ENCODE peak calls at places on chromosomes 1 and 21, in seven cellular contexts. R is NB4, S is kidney, M is epithelial cell of esophagus, D is thoracic aorta, A is GM06990, W is GM23338. E is an unnamed sample.

GRCh38 chr1:230463760-230464159 is 37.6 kb upstream of the PGBD5 start:
- DNase-seq in D (no peak), S (no peak), W (no peak), M (no peak), R (no peak), A (no peak), E (no peak)

GRCh38 chr1:12052008-12052573 is 11.0 kb upstream of the TNFRSF8 start:
- DNase-seq in R (peak; percentile 85), S (peak; percentile 89), W (no peak), A (peak; percentile 89), D (peak; percentile 38), M (peak; percentile 83), E (peak; percentile 85)

GRCh38 chr1:113199718-113200455 is 126.9 kb downstream of the LRIG2 start:
- DNase-seq in A (no peak), W (peak; percentile 80), M (peak; percentile 26), R (no peak), D (no peak), S (no peak), E (peak; percentile 36)

GRCh38 chr1:212979340-212980122 is 29.2 kb downstream of the VASH2 start:
- DNase-seq in R (no peak), D (no peak), S (no peak), A (peak; percentile 78), M (no peak), W (no peak), E (no peak)

GRCh38 chr1:11358991-11359390 is 86.0 kb downstream of the UBIAD1 start:
- DNase-seq in W (no peak), S (no peak), D (no peak), R (no peak), A (no peak), M (no peak), E (no peak)

GRCh38 chr1:41408691-41409090 is 47.5 kb downstream of the FOXO6 start:
- DNase-seq in A (no peak), W (no peak), M (no peak), D (no peak), S (no peak), R (no peak), E (no peak)

GRCh38 chr1:208139434-208140086 is 104.6 kb downstream of the PLXNA2 start:
- DNase-seq in D (no peak), R (peak; percentile 23), S (no peak), W (no peak), A (no peak), M (no peak), E (no peak)

GRCh38 chr1:65832296-65832695 is 39.6 kb downstream of the PDE4B start:
- DNase-seq in M (no peak), A (no peak), W (no peak), S (no peak), D (no peak), R (no peak), E (no peak)

GRCh38 chr1:29120955-29121485 is 2.7 kb downstream of the TMEM200B start:
- DNase-seq in M (peak; percentile 45), R (peak; percentile 53), W (peak; percentile 92), D (no peak), A (peak; percentile 69), S (peak; percentile 76), E (no peak)

GRCh38 chr21:42084079-42084478 is 13.0 kb downstream of the UMODL1 start:
- DNase-seq in W (no peak), S (no peak), A (no peak), M (no peak), R (no peak), D (no peak), E (no peak)

GRCh38 chr1:172180886-172181285 is 239.6 kb upstream of the C1orf105 start:
- DNase-seq in A (peak; percentile 32), S (peak; percentile 78), R (no peak), M (peak; percentile 17), W (peak; percentile 17), D (no peak), E (peak; percentile 82)

GRCh38 chr21:21801921-21802320 is 803.7 kb downstream of the NCAM2 start:
- DNase-seq in W (peak; percentile 54), S (no peak), D (no peak), A (no peak), R (no peak), M (no peak), E (no peak)

GRCh38 chr1:117613249-117613968 is 7.6 kb downstream of the TENT5C start:
- DNase-seq in M (no peak), D (no peak), R (peak; percentile 64), W (no peak), S (no peak), A (no peak), E (peak; percentile 73)

GRCh38 chr1:119732465-119733168 is 20.9 kb downstream of the PHGDH start:
- DNase-seq in S (no peak), R (no peak), A (no peak), D (no peak), M (peak; percentile 12), W (no peak), E (no peak)

GRCh38 chr1:210669951-210670350 is 341.2 kb downstream of the HHAT start:
- DNase-seq in W (no peak), M (no peak), R (no peak), S (no peak), A (no peak), D (no peak), E (no peak)

GRCh38 chr1:72366473-72366872 is 84.1 kb upstream of the NEGR1 start:
- DNase-seq in S (no peak), D (no peak), R (peak; percentile 90), W (no peak), A (no peak), M (peak; percentile 89), E (peak; percentile 54)

GRCh38 chr1:175172503-175172902 is 20.1 kb downstream of the KIAA0040 start:
- DNase-seq in M (no peak), A (no peak), S (no peak), D (no peak), R (no peak), W (no peak), E (no peak)

GRCh38 chr1:200972985-200973742 is 50.4 kb downstream of the KIF21B start:
- DNase-seq in R (no peak), M (no peak), W (no peak), D (no peak), A (no peak), S (peak; percentile 68), E (no peak)

GRCh38 chr1:158163000-158163947 is 17.4 kb upstream of the CD1D start:
- DNase-seq in M (no peak), A (no peak), R (no peak), W (no peak), S (no peak), D (no peak), E (no peak)

GRCh38 chr1:215905493-215906095 is 338.5 kb downstream of the KCTD3 start:
- DNase-seq in M (no peak), D (no peak), R (no peak), W (no peak), A (no peak), S (no peak), E (no peak)

DNA sequence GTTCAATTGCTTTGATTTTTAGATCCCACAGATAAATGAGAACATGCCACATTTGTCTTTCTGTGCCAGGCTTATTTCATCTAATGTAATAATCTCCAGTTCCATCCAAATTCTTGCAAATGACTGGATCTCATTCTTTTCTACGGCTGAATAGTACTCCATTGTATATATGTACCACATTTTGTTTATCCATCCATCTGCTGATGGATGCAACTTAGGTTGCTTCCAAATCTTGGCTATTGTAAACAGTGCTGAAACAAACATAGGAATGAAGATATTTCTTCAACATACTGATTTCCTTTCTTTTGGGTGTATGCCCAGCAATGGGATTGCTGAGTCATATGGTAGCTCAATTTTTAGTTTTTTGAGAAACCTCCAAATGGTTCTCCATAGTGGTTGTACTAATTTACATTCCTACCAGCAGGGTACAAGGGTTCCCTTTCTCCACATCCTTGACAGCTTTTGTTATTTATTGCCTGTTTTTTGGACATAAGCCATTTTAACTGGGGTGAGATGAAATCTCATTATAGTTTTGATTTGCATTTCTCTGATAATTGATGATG is 344.4 kb downstream of the KCTD3 start:
- DNase-seq in A (no peak), S (no peak), W (no peak), D (no peak), R (no peak), M (no peak), E (no peak)
- TF ChIP-seq CTCF in A (no peak), S (no peak), W (no peak), D (no peak), R (no peak), M (no peak), E (no peak)

GRCh38 chr1:8739377-8739776 is 78.1 kb downstream of the RERE start:
- DNase-seq in S (no peak), R (peak; percentile 28), M (no peak), D (no peak), A (no peak), W (peak; percentile 72), E (no peak)
- TF ChIP-seq CTCF in S (peak; percentile 12), R (peak; percentile 9), M (peak; percentile 12), D (no peak), A (no peak), W (peak; percentile 76), E (no peak)

GRCh38 chr1:170664828-170665617 is 1.1 kb downstream of the PRRX1 start:
- DNase-seq in S (peak; percentile 74), D (no peak), M (peak; percentile 18), W (peak; percentile 66), A (no peak), R (no peak), E (peak; percentile 68)
- TF ChIP-seq CTCF in S (no peak), D (peak; percentile 35), M (no peak), W (peak; percentile 12), A (no peak), R (no peak), E (peak; percentile 23)

GRCh38 chr1:239999170-239999569 is 92.5 kb upstream of the FMN2 start:
- DNase-seq in W (no peak), R (no peak), S (no peak), D (no peak), A (no peak), M (no peak), E (no peak)

GRCh38 chr1:239995281-239995680 is 96.4 kb upstream of the FMN2 start:
- DNase-seq in R (no peak), D (no peak), S (no peak), M (no peak), A (no peak), W (no peak), E (no peak)

GRCh38 chr1:239998312-239998649 is 93.4 kb upstream of the FMN2 start:
- DNase-seq in S (no peak), M (no peak), A (no peak), R (no peak), D (no peak), W (no peak), E (no peak)

GRCh38 chr1:239997160-239997514 is 94.5 kb upstream of the FMN2 start:
- DNase-seq in W (no peak), R (no peak), S (no peak), M (no peak), A (no peak), D (no peak), E (no peak)

DNA sequence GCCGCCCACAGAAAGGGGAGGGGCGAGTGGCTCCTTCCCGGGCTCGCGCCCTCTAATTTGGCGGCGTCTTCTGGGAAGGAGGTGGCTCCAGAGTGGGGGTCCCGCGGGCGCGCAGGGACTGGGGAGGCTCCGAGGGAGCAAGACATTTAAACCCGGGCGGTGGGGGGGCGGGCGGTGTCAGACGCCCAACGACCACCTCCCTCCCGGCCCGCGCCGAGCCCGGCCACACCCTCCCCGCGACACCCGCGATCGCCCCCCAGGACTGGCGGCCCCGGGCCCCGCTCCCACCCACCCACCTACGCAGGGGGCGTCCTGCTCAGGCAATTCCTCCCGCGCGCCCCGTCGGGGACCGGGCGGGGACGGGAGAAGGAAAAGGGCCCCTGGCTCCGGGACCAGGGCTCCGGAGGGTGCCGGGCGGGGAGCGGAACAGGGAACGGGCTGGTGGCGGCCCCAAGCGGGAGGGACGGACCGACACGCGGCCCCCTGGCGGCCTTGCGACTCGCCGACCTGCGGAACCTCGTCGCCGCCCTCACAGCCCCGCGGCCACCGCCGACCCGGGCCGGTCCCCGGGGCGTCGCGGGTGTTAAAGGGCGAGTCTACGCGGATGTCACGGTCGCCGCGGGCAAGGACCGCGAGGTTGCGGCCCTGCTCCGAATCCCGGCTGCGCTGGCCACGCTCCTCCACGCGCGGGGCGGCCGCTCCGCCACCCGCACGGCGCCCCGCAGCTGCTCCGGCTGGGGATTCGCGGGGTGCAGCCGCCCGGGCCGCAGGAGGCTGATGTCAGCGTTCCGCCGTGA is 94.0 kb upstream of the FMN2 start:
- DNase-seq in A (no peak), S (peak; percentile 66), D (no peak), M (no peak), W (peak; percentile 83), R (no peak), E (no peak)
- TF ChIP-seq CTCF in A (no peak), S (peak; percentile 18), D (no peak), M (no peak), W (peak; percentile 52), R (no peak), E (no peak)